ENCODE peak calls at places on chromosomes 11 and 22, in eight cellular contexts. W is PC-3, E is upper lobe of right lung, A is psoas muscle, S is lung, K is upper lobe of left lung, X is foreskin keratinocyte, I is body of pancreas. V is an unnamed sample.

GRCh38 chr11:61460474-61460881 is 30.6 kb downstream of the SDHAF2 start:
- ATAC-seq in I (no peak), X (no peak), A (peak), K (no peak), E (no peak), W (no peak), S (no peak), V (peak)

GRCh38 chr11:47768090-47768620 is 1.0 kb upstream of the FNBP4 start:
- ATAC-seq in A (peak), K (peak), X (peak), W (no peak), S (no peak), E (peak), I (peak), V (peak)

GRCh38 chr11:13928566-13929251 is 33.8 kb upstream of the SPON1 start:
- ATAC-seq in S (no peak), I (no peak), W (peak), X (peak), A (no peak), K (no peak), E (peak), V (no peak)

GRCh38 chr11:133149698-133150097 is 382.6 kb downstream of the OPCML start:
- ATAC-seq in X (no peak), A (no peak), S (no peak), I (no peak), E (no peak), W (no peak), K (no peak), V (no peak)

GRCh38 chr11:133964946-133965632 is 8.3 kb upstream of the IGSF9B start:
- ATAC-seq in E (peak), W (no peak), A (peak), X (peak), S (peak), K (peak), I (no peak), V (peak)

GRCh38 chr11:74683941-74684481 is 47.2 kb downstream of the CHRDL2 start:
- ATAC-seq in E (no peak), K (no peak), X (no peak), S (no peak), A (no peak), W (no peak), I (no peak), V (no peak)

GRCh38 chr11:114183041-114183511 is 113.1 kb upstream of the NNMT start:
- ATAC-seq in E (no peak), X (no peak), S (no peak), K (no peak), W (no peak), A (no peak), I (no peak), V (no peak)

GRCh38 chr11:116348226-116348625 is 424.6 kb downstream of the BUD13 start:
- ATAC-seq in A (no peak), K (no peak), S (peak), E (peak), X (no peak), W (no peak), I (no peak), V (peak)

GRCh38 chr11:59857444-59858434 is 8.5 kb downstream of the TCN1 start:
- ATAC-seq in S (no peak), I (peak), X (peak), E (no peak), A (no peak), K (no peak), W (peak), V (no peak)

GRCh38 chr11:126355926-126356897 is 726 bp downstream of the ST3GAL4 start:
- ATAC-seq in W (peak), A (peak), X (peak), K (peak), E (peak), I (no peak), S (no peak), V (peak)

GRCh38 chr11:111775024-111775710 is 9.0 kb upstream of the PPP2R1B start:
- ATAC-seq in A (no peak), S (no peak), X (no peak), W (no peak), K (no peak), E (peak), I (peak), V (peak)

GRCh38 chr11:125175896-125176575 is 11.5 kb downstream of the PKNOX2 start:
- ATAC-seq in A (no peak), K (no peak), E (no peak), W (no peak), X (no peak), I (no peak), S (no peak), V (no peak)

GRCh38 chr11:118706546-118706825 is 27.0 kb upstream of the TREH start:
- ATAC-seq in K (no peak), S (no peak), X (no peak), E (no peak), A (no peak), I (no peak), W (no peak), V (no peak)

GRCh38 chr11:118705796-118706545 is 26.5 kb upstream of the TREH start:
- ATAC-seq in A (no peak), W (no peak), I (no peak), X (no peak), S (no peak), K (no peak), E (no peak), V (no peak)

GRCh38 chr11:118705111-118705741 is 25.8 kb upstream of the TREH start:
- ATAC-seq in K (peak), X (no peak), W (no peak), A (no peak), S (no peak), E (peak), I (no peak), V (no peak)

GRCh38 chr11:118699508-118700220 is 20.2 kb upstream of the TREH start:
- ATAC-seq in E (no peak), S (no peak), K (no peak), I (no peak), X (no peak), W (no peak), A (no peak), V (no peak)

GRCh38 chr11:118703563-118704106 is 24.2 kb upstream of the TREH start:
- ATAC-seq in E (peak), A (no peak), K (peak), I (no peak), X (no peak), S (no peak), W (no peak), V (peak)
- H3K27ac ChIP-seq in E (no peak), A (no peak), K (no peak), I (no peak), X (no peak), S (peak), W (no peak), V (no peak)

GRCh38 chr11:104260456-104260855 is 96.5 kb upstream of the PDGFD start:
- ATAC-seq in S (no peak), I (no peak), A (no peak), X (no peak), E (no peak), W (no peak), K (no peak), V (no peak)
- H3K27ac ChIP-seq in S (no peak), I (no peak), A (no peak), X (no peak), E (no peak), W (no peak), K (no peak), V (no peak)

GRCh38 chr22:49462291-49462690 is 365.4 kb downstream of the BRD1 start:
- ATAC-seq in K (no peak), I (no peak), E (no peak), A (no peak), S (no peak), X (no peak), W (no peak), V (no peak)
- H3K27ac ChIP-seq in K (no peak), I (no peak), E (no peak), A (no peak), S (no peak), X (no peak), W (no peak), V (no peak)

GRCh38 chr11:100790073-100790472 is 103.0 kb downstream of the ARHGAP42 start:
- ATAC-seq in S (no peak), E (no peak), W (peak), K (no peak), I (no peak), X (peak), A (peak), V (no peak)

GRCh38 chr11:100791103-100791502 is 104.0 kb downstream of the ARHGAP42 start:
- ATAC-seq in E (no peak), I (no peak), W (no peak), A (no peak), X (no peak), K (no peak), S (no peak), V (no peak)

GRCh38 chr11:100791873-100792272 is 104.8 kb downstream of the ARHGAP42 start:
- ATAC-seq in X (peak), A (peak), K (no peak), I (no peak), W (peak), E (no peak), S (no peak), V (no peak)

GRCh38 chr11:100788561-100788960 is 101.5 kb downstream of the ARHGAP42 start:
- ATAC-seq in K (no peak), I (no peak), E (no peak), S (no peak), X (no peak), W (no peak), A (no peak), V (no peak)

DNA sequence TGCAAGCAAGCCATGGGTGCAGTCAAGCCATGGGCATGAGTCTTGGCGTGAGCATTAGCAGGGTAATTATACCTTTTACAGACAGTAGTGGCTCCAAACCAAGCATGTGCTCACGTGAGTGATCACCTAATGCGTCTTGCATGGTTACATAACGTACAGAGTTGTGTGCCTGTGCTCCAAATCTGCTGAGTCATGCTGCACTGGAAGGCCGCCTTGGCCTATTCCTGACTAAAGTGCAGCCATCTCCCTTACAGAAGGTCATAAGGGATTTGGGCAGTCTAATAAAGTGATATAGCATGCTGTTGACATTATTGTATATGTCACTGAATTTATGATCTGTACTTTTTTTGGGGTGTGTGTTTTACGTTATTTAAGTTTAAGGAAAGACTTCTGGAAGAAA is 102.4 kb downstream of the ARHGAP42 start:
- ATAC-seq in W (peak), I (peak), S (no peak), A (peak), X (peak), K (no peak), E (peak), V (peak)
- H3K27ac ChIP-seq in W (peak), I (no peak), S (no peak), A (peak), X (no peak), K (no peak), E (no peak), V (no peak)

DNA sequence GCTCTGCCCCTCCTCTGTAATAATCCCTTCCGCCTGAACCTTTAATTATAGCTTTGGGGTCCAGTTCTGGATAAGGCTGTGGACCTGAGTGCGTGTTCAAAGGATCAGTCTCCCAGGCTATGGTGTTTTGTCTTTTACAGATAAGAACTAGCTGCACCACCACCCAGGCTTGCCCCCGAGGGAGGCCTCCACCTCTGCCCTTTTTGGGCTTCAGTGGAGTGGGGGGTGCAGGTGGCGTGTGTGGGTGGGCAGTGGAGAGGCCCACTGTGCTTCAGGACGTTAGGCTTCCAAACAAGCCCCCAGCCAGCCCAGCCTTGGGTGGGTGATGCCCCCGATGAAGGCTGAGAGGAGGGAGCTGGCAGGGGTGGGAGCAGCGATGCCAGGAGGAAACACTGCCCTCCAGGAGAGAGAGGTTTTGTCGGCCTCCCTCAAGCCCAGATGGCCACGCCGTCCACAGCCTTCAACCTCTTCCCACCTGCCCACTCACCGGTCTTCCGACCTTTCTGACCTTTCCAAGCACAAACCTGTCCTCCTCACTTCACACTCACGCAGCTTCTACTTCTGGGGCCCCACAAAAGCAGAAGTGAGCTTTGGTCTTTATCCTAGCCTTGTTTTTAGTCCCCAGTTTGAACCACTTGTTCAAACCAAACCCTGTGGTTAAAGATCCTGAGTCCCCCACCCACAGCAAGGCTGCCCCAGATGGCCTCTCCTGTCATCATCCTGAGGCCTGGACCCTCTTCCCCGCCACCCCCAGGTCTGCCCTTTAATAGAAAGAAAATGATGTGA is 20.4 kb downstream of the PSMD13 start:
- ATAC-seq in E (no peak), I (no peak), S (no peak), W (no peak), K (no peak), A (no peak), X (no peak), V (no peak)
- H3K27ac ChIP-seq in E (no peak), I (no peak), S (no peak), W (no peak), K (no peak), A (no peak), X (no peak), V (no peak)

DNA sequence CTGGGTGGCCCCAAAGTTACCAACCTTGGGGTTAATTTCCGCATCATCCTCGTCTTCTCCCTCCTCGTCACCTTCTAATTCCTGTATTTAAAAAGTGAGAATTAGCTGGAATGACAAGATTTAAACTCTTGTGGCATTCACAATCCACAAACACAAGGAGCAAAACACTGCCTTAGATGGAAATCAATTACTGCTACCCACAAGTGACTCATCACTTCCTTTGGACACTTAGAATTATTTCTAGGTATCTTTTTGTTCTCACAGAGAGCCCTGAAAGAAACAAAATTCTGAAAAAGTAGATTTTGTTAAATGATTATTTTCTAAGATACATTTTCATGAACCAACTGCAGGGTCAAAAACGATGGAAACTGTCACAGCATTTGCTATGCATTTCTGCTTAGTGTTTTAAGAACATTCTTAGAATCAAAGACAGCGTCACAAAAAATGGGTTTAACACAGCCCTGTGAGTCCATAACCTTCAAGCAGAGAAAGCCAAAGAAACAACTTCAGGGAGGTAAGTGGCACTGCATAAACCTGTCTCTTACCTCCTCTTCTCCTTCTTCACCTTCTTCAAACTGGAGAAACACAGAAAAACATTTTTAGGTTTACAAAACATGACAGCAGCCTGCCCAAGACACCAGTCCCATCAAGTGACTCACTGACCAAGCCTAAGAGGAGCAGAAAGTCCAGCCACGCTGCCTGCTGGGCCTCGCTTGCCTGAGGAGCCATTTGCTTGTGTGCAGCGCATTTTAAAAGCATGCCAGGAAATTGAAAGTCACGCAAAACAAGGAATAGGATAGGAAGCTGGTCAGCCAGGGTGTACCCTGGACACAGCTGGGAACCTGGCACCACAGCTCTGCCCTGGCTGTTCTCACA is 22.3 kb upstream of the PHLDA2 start:
- ATAC-seq in E (no peak), A (no peak), S (no peak), K (no peak), X (no peak), I (no peak), W (peak), V (no peak)
- H3K27ac ChIP-seq in E (no peak), A (no peak), S (no peak), K (no peak), X (no peak), I (no peak), W (no peak), V (peak)

V was measured in gastroesophageal sphincter.